ENCODE peak calls at places on chromosomes 7 and 10, in five cellular contexts. Z is HCT116, C is HepG2, L is K562, D is H1. E is an unnamed sample.
A peak's percentile ranks its signal among the peaks of the same experiment; 100 is the strongest.

GRCh38 chr7:51067757-51068156 is 248.9 kb downstream of the COBL start:
- DNase-seq in Z (peak; percentile 35), C (peak; percentile 53), D (no peak), L (peak; percentile 40), E (no peak)

GRCh38 chr10:24866615-24867583 is 85.5 kb downstream of the PRTFDC1 start:
- DNase-seq in L (peak; percentile 63), C (peak; percentile 6), Z (no peak), D (no peak), E (no peak)

GRCh38 chr10:6136215-6137201 is 47.7 kb downstream of the RBM17 start:
- DNase-seq in D (no peak), C (no peak), Z (no peak), L (no peak), E (peak; percentile 66)

GRCh38 chr7:154903083-154903731 is 99.7 kb downstream of the PAXIP1 start:
- DNase-seq in D (no peak), C (peak; percentile 52), L (no peak), Z (no peak), E (no peak)

GRCh38 chr7:22387583-22387982 is 30.6 kb upstream of the RAPGEF5 start:
- DNase-seq in C (no peak), D (no peak), Z (no peak), L (no peak), E (no peak)

GRCh38 chr10:43219848-43220247 is 47.0 kb downstream of the RASGEF1A start:
- DNase-seq in Z (no peak), C (no peak), D (no peak), L (no peak), E (no peak)

GRCh38 chr10:133185916-133186315 is 25.9 kb downstream of the KNDC1 start:
- DNase-seq in Z (no peak), D (no peak), C (no peak), L (no peak), E (no peak)

GRCh38 chr7:135697276-135698049 is 30.5 kb downstream of the SLC13A4 start:
- DNase-seq in Z (no peak), C (no peak), D (no peak), L (no peak), E (no peak)

GRCh38 chr10:124923684-124924083 is 18.2 kb upstream of the ZRANB1 start:
- DNase-seq in D (no peak), C (no peak), Z (no peak), L (no peak), E (no peak)

GRCh38 chr7:115910541-115911164 is 119.9 kb downstream of the TFEC start:
- DNase-seq in L (no peak), D (no peak), C (peak; percentile 14), Z (peak; percentile 41), E (no peak)

GRCh38 chr7:100171087-100171681 is 2.8 kb upstream of the GAL3ST4 start:
- DNase-seq in L (peak; percentile 13), C (no peak), D (no peak), Z (no peak), E (no peak)

GRCh38 chr7:80941206-80941758 is 22.4 kb upstream of the SEMA3C start:
- DNase-seq in D (no peak), L (no peak), Z (no peak), C (no peak), E (no peak)

GRCh38 chr10:60148266-60148840 is 241.3 kb downstream of the ANK3 start:
- DNase-seq in Z (no peak), D (no peak), C (no peak), L (no peak), E (no peak)

GRCh38 chr10:77681839-77682238 is 44.2 kb upstream of the KCNMA1 start:
- DNase-seq in L (no peak), Z (no peak), D (no peak), C (no peak), E (no peak)

GRCh38 chr7:2567663-2568238 is 9.0 kb downstream of the IQCE start:
- DNase-seq in C (peak; percentile 42), L (peak; percentile 26), Z (no peak), D (peak; percentile 31), E (no peak)

GRCh38 chr10:101568054-101568745 is 19.9 kb downstream of the POLL start:
- DNase-seq in C (no peak), L (no peak), D (no peak), Z (no peak), E (no peak)

GRCh38 chr10:59098811-59099452 is 77.5 kb upstream of the PHYHIPL start:
- DNase-seq in D (no peak), C (no peak), Z (no peak), L (no peak), E (no peak)
- TF ChIP-seq SP1 in D (no peak), C (no peak), Z (no peak), L (no peak), E (no peak)

DNA sequence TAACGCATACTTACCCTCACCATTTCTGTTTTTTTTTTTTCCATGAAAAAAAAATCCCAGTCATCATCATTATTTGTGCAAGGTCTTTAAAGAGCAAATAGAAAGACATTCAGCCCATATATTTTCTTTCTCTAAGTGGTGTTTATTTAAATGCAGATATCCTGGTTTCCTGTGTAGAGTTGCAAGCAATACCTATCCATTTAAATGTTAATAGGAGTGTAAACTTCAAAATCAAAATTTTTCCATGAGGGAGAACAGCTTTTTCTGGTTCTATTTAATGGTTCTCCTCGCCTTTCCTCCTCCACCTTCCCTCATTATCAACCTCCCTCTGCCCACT is 120.1 kb upstream of the AGK start:
- DNase-seq in D (no peak), L (no peak), C (no peak), Z (no peak), E (no peak)
- TF ChIP-seq JUND in D (no peak), L (no peak), C (no peak), Z (no peak), E (no peak)

GRCh38 chr10:85060944-85061343 is 732.6 kb downstream of the CCSER2 start:
- DNase-seq in D (no peak), L (no peak), Z (no peak), C (no peak), E (no peak)
- TF ChIP-seq SP1 in D (no peak), L (no peak), Z (no peak), C (no peak), E (no peak)

GRCh38 chr7:11428877-11429617 is 403.0 kb downstream of the THSD7A start:
- DNase-seq in L (no peak), Z (no peak), D (no peak), C (no peak), E (no peak)

GRCh38 chr7:11424006-11424405 is 408.0 kb downstream of the THSD7A start:
- DNase-seq in L (no peak), Z (no peak), D (no peak), C (no peak), E (no peak)

GRCh38 chr7:11430112-11430511 is 401.9 kb downstream of the THSD7A start:
- DNase-seq in L (no peak), Z (no peak), C (no peak), D (no peak), E (no peak)

GRCh38 chr7:11427686-11428273 is 404.2 kb downstream of the THSD7A start:
- DNase-seq in Z (peak; percentile 53), L (peak; percentile 50), C (peak; percentile 27), D (no peak), E (no peak)
- TF ChIP-seq JUND in Z (no peak), L (no peak), C (no peak), D (no peak), E (no peak)